ENCODE peak calls at places on chromosomes 13 and 19, in six cellular contexts. One of them, this sample, is unnamed.

GRCh38 chr19:29712744-29713516 is 2.1 kb downstream of the C19orf12 start:
- DNase-seq in HepG2: no peak
- DNase-seq in A549: no peak
- DNase-seq in SK-N-SH: no peak
- DNase-seq in GM12878: no peak
- DNase-seq in IMR-90: no peak
- DNase-seq in this sample: no peak

GRCh38 chr19:5170329-5170745 is 170.3 kb downstream of the PTPRS start:
- DNase-seq in HepG2: no peak
- DNase-seq in A549: no peak
- DNase-seq in SK-N-SH: peak
- DNase-seq in GM12878: no peak
- DNase-seq in IMR-90: no peak
- DNase-seq in this sample: peak

GRCh38 chr13:46389985-46390384 is 2.9 kb upstream of the RUBCNL start:
- DNase-seq in HepG2: peak
- DNase-seq in A549: no peak
- DNase-seq in SK-N-SH: no peak
- DNase-seq in GM12878: peak
- DNase-seq in IMR-90: no peak
- DNase-seq in this sample: no peak

GRCh38 chr19:44532819-44533218 is 3.3 kb upstream of the CEACAM20 start:
- DNase-seq in HepG2: no peak
- DNase-seq in A549: no peak
- DNase-seq in SK-N-SH: no peak
- DNase-seq in GM12878: no peak
- DNase-seq in IMR-90: no peak
- DNase-seq in this sample: no peak

GRCh38 chr13:114102521-114103288 is 29.7 kb downstream of the RASA3 start:
- DNase-seq in HepG2: no peak
- DNase-seq in A549: no peak
- DNase-seq in SK-N-SH: peak
- DNase-seq in GM12878: no peak
- DNase-seq in IMR-90: no peak
- DNase-seq in this sample: no peak

GRCh38 chr13:82803341-82803740 is 1078.9 kb downstream of the SLITRK1 start:
- DNase-seq in HepG2: no peak
- DNase-seq in A549: no peak
- DNase-seq in SK-N-SH: no peak
- DNase-seq in GM12878: no peak
- DNase-seq in IMR-90: no peak
- DNase-seq in this sample: no peak

GRCh38 chr19:46428278-46429141 is at the start of gene PNMA8C:
- DNase-seq in HepG2: no peak
- DNase-seq in A549: no peak
- DNase-seq in SK-N-SH: peak
- DNase-seq in GM12878: no peak
- DNase-seq in IMR-90: peak
- DNase-seq in this sample: peak

GRCh38 chr13:85806553-85807175 is 7.4 kb upstream of the SLITRK6 start:
- DNase-seq in HepG2: peak
- DNase-seq in A549: no peak
- DNase-seq in SK-N-SH: peak
- DNase-seq in GM12878: no peak
- DNase-seq in IMR-90: peak
- DNase-seq in this sample: peak

GRCh38 chr19:49894879-49895565 is 1.7 kb downstream of the IL4I1 start:
- DNase-seq in HepG2: no peak
- DNase-seq in A549: no peak
- DNase-seq in SK-N-SH: no peak
- DNase-seq in GM12878: no peak
- DNase-seq in IMR-90: no peak
- DNase-seq in this sample: no peak

GRCh38 chr19:5637971-5638370 is 15.1 kb downstream of the SAFB start:
- DNase-seq in HepG2: no peak
- DNase-seq in A549: no peak
- DNase-seq in SK-N-SH: no peak
- DNase-seq in GM12878: no peak
- DNase-seq in IMR-90: peak
- DNase-seq in this sample: no peak

GRCh38 chr19:1062387-1063029 is 4.5 kb upstream of the ARHGAP45 start:
- DNase-seq in HepG2: no peak
- DNase-seq in A549: no peak
- DNase-seq in SK-N-SH: peak
- DNase-seq in GM12878: no peak
- DNase-seq in IMR-90: no peak
- DNase-seq in this sample: no peak

GRCh38 chr13:48761256-48761655 is 107.5 kb downstream of the CYSLTR2 start:
- DNase-seq in HepG2: no peak
- DNase-seq in A549: no peak
- DNase-seq in SK-N-SH: no peak
- DNase-seq in GM12878: no peak
- DNase-seq in IMR-90: peak
- DNase-seq in this sample: no peak

GRCh38 chr19:40578442-40578908 is 1.8 kb downstream of the SHKBP1 start:
- DNase-seq in HepG2: no peak
- DNase-seq in A549: peak
- DNase-seq in SK-N-SH: peak
- DNase-seq in GM12878: no peak
- DNase-seq in IMR-90: peak
- DNase-seq in this sample: peak

GRCh38 chr13:39945226-39945625 is 289.8 kb downstream of the COG6 start:
- DNase-seq in HepG2: no peak
- DNase-seq in A549: no peak
- DNase-seq in SK-N-SH: no peak
- DNase-seq in GM12878: no peak
- DNase-seq in IMR-90: no peak
- DNase-seq in this sample: no peak

GRCh38 chr19:10538204-10538603 is 5.5 kb upstream of the ATG4D start:
- DNase-seq in HepG2: no peak
- DNase-seq in A549: no peak
- DNase-seq in SK-N-SH: no peak
- DNase-seq in GM12878: no peak
- DNase-seq in IMR-90: no peak
- DNase-seq in this sample: no peak

GRCh38 chr19:19642506-19643157 is 825 bp downstream of the GMIP start:
- DNase-seq in HepG2: no peak
- DNase-seq in A549: peak
- DNase-seq in SK-N-SH: peak
- DNase-seq in GM12878: no peak
- DNase-seq in IMR-90: no peak
- DNase-seq in this sample: peak

GRCh38 chr13:24670927-24671326 is 9.3 kb upstream of the ATP12A start:
- DNase-seq in HepG2: no peak
- DNase-seq in A549: peak
- DNase-seq in SK-N-SH: peak
- DNase-seq in GM12878: no peak
- DNase-seq in IMR-90: no peak
- DNase-seq in this sample: peak

GRCh38 chr19:18021121-18021755 is 13.3 kb downstream of the ARRDC2 start:
- DNase-seq in HepG2: no peak
- DNase-seq in A549: no peak
- DNase-seq in SK-N-SH: no peak
- DNase-seq in GM12878: no peak
- DNase-seq in IMR-90: peak
- DNase-seq in this sample: peak

GRCh38 chr19:28239270-28239669 is 973.7 kb downstream of the UQCRFS1 start:
- DNase-seq in HepG2: no peak
- DNase-seq in A549: no peak
- DNase-seq in SK-N-SH: peak
- DNase-seq in GM12878: no peak
- DNase-seq in IMR-90: no peak
- DNase-seq in this sample: peak

GRCh38 chr13:113967206-113967720 is 6.6 kb downstream of the C13orf46 start:
- DNase-seq in HepG2: no peak
- DNase-seq in A549: no peak
- DNase-seq in SK-N-SH: no peak
- DNase-seq in GM12878: no peak
- DNase-seq in IMR-90: no peak
- DNase-seq in this sample: no peak

GRCh38 chr13:34942732-34943674 is 933 bp downstream of the NBEA start:
- DNase-seq in HepG2: no peak
- DNase-seq in A549: peak
- DNase-seq in SK-N-SH: peak
- DNase-seq in GM12878: no peak
- DNase-seq in IMR-90: no peak
- DNase-seq in this sample: no peak

GRCh38 chr19:16372065-16372915 is 47.7 kb downstream of the KLF2 start:
- DNase-seq in HepG2: no peak
- DNase-seq in A549: no peak
- DNase-seq in SK-N-SH: no peak
- DNase-seq in GM12878: no peak
- DNase-seq in IMR-90: no peak
- DNase-seq in this sample: no peak

GRCh38 chr19:48997972-48998371 is 4.3 kb downstream of the RUVBL2 start:
- DNase-seq in HepG2: peak
- DNase-seq in A549: peak
- DNase-seq in SK-N-SH: peak
- DNase-seq in GM12878: no peak
- DNase-seq in IMR-90: peak
- DNase-seq in this sample: peak

GRCh38 chr13:49021953-49022352 is 46.2 kb downstream of the FNDC3A start:
- DNase-seq in HepG2: no peak
- DNase-seq in A549: no peak
- DNase-seq in SK-N-SH: no peak
- DNase-seq in GM12878: no peak
- DNase-seq in IMR-90: no peak
- DNase-seq in this sample: no peak

GRCh38 chr19:6723108-6723618 is 2.7 kb upstream of the C3 start:
- DNase-seq in HepG2: peak
- DNase-seq in A549: peak
- DNase-seq in SK-N-SH: no peak
- DNase-seq in GM12878: no peak
- DNase-seq in IMR-90: peak
- DNase-seq in this sample: no peak

GRCh38 chr19:5407356-5407755 is 47.9 kb upstream of the ZNRF4 start:
- DNase-seq in HepG2: peak
- DNase-seq in A549: peak
- DNase-seq in SK-N-SH: peak
- DNase-seq in GM12878: no peak
- DNase-seq in IMR-90: peak
- DNase-seq in this sample: peak

GRCh38 chr13:28056970-28057712 is 43.2 kb downstream of the FLT3 start:
- DNase-seq in HepG2: no peak
- DNase-seq in A549: no peak
- DNase-seq in SK-N-SH: no peak
- DNase-seq in GM12878: no peak
- DNase-seq in IMR-90: no peak
- DNase-seq in this sample: no peak

GRCh38 chr13:28056426-28056825 is 44.0 kb downstream of the FLT3 start:
- DNase-seq in HepG2: no peak
- DNase-seq in A549: no peak
- DNase-seq in SK-N-SH: no peak
- DNase-seq in GM12878: no peak
- DNase-seq in IMR-90: no peak
- DNase-seq in this sample: no peak

GRCh38 chr13:28055362-28055761 is 45.0 kb downstream of the FLT3 start:
- DNase-seq in HepG2: no peak
- DNase-seq in A549: no peak
- DNase-seq in SK-N-SH: no peak
- DNase-seq in GM12878: no peak
- DNase-seq in IMR-90: no peak
- DNase-seq in this sample: no peak

DNA sequence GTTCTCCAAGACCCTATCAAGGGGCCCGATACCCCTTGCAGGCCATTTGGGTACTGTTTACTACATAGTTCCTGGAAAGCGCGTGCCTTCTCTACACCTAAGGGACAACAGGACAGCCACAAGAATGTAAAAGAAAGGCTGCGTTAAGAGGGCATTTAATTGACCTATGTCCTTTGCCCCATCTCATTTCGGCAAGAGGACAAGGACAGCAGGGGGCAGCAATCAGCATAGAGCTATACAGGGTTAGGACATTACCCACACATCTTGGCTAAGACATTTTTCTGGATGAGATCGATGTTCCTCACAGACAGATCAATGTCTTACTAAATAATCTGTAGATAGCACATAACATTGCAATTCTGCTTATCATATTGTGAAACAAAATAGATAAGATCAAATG is 41.2 kb downstream of the FLT3 start:
- DNase-seq in HepG2: peak
- DNase-seq in A549: peak
- DNase-seq in SK-N-SH: peak
- DNase-seq in GM12878: no peak
- DNase-seq in IMR-90: peak
- DNase-seq in this sample: peak
- TF ChIP-seq SMC3 in HepG2: peak
- TF ChIP-seq SMC3 in A549: no peak
- TF ChIP-seq SMC3 in SK-N-SH: peak
- TF ChIP-seq SMC3 in GM12878: peak
- TF ChIP-seq SMC3 in IMR-90: peak
- TF ChIP-seq SMC3 in this sample: peak

GRCh38 chr19:2150794-2151338 is 500 bp downstream of the AP3D1 start:
- DNase-seq in HepG2: no peak
- DNase-seq in A549: no peak
- DNase-seq in SK-N-SH: no peak
- DNase-seq in GM12878: no peak
- DNase-seq in IMR-90: no peak
- DNase-seq in this sample: peak
- TF ChIP-seq SMC3 in HepG2: no peak
- TF ChIP-seq SMC3 in A549: no peak
- TF ChIP-seq SMC3 in SK-N-SH: no peak
- TF ChIP-seq SMC3 in GM12878: no peak
- TF ChIP-seq SMC3 in IMR-90: no peak
- TF ChIP-seq SMC3 in this sample: no peak

DNA sequence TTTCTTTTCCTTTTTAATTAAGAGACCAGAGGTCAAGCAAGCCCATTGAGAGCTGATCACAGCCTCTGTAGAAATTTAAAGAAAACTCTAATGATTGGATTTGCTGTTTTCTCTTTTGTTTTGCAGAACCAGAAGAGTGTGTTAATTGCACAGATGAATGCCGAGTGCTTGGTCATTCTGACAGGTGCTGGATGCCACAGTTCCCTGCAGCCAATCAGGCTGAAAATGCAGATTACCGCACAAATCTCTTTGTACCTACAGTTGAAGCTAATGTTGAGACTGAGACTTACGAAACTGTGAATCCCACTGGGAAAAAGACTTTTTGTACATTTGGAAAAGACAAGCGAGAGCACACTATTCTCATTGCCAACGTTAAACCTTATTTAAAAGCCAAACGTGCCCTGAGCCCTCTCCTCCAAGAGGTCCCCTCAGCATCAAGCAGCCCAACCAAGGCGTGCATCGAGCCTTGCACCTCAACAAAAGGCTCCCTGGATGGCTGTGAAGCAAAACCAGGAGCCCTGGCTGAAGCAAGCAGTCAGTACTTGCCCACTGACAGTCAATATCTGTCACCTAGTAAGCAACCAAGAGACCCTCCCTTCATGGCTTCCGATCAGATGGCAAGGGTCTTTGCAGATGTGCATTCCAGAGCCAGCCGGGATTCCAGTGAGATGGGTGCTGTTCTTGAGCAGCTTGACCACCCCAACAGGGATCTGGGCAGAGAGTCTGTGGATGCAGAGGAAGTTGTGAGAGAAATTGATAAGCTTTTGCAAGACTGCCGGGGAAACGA is 93.1 kb downstream of the PCDH17 start:
- DNase-seq in HepG2: no peak
- DNase-seq in A549: no peak
- DNase-seq in SK-N-SH: no peak
- DNase-seq in GM12878: no peak
- DNase-seq in IMR-90: no peak
- DNase-seq in this sample: no peak
- TF ChIP-seq SMC3 in HepG2: no peak
- TF ChIP-seq SMC3 in A549: no peak
- TF ChIP-seq SMC3 in SK-N-SH: no peak
- TF ChIP-seq SMC3 in GM12878: no peak
- TF ChIP-seq SMC3 in IMR-90: no peak
- TF ChIP-seq SMC3 in this sample: no peak

GRCh38 chr13:106152047-106152446 is 383.4 kb downstream of the EFNB2 start:
- DNase-seq in HepG2: no peak
- DNase-seq in A549: no peak
- DNase-seq in SK-N-SH: no peak
- DNase-seq in GM12878: no peak
- DNase-seq in IMR-90: no peak
- DNase-seq in this sample: no peak
- TF ChIP-seq SMC3 in HepG2: no peak
- TF ChIP-seq SMC3 in A549: no peak
- TF ChIP-seq SMC3 in SK-N-SH: no peak
- TF ChIP-seq SMC3 in GM12878: no peak
- TF ChIP-seq SMC3 in IMR-90: no peak
- TF ChIP-seq SMC3 in this sample: no peak